ENCODE peak calls at places on chromosomes 1 and 21, in five cellular contexts. I, W, N, O and D are unnamed samples.

GRCh38 chr1:110339427-110340206 is 440 bp downstream of the RBM15 start:
- DNase-seq in W (peak), O (peak), N (peak), I (peak), D (peak)

GRCh38 chr1:15758953-15759661 is 512 bp downstream of the FBLIM1 start:
- DNase-seq in N (no peak), W (peak), I (no peak), O (peak), D (no peak)

GRCh38 chr21:36783612-36784383 is 84.9 kb downstream of the SIM2 start:
- DNase-seq in W (peak), N (no peak), I (no peak), O (peak), D (no peak)

GRCh38 chr1:58931761-58932160 is 147.9 kb upstream of the JUN start:
- DNase-seq in W (no peak), O (no peak), I (no peak), N (no peak), D (no peak)

GRCh38 chr1:116122955-116123757 is 12.0 kb downstream of the MAB21L3 start:
- DNase-seq in I (no peak), O (peak), N (no peak), W (peak), D (no peak)

GRCh38 chr1:231883382-231883781 is 256.8 kb downstream of the DISC1 start:
- DNase-seq in W (no peak), O (no peak), N (no peak), I (no peak), D (no peak)

GRCh38 chr1:89200668-89201488 is 2.1 kb upstream of the GBP4 start:
- DNase-seq in W (no peak), I (no peak), O (peak), N (no peak), D (no peak)

GRCh38 chr1:95169544-95169943 is 52.4 kb downstream of the TLCD4 start:
- DNase-seq in W (no peak), I (no peak), N (no peak), O (peak), D (no peak)

GRCh38 chr1:151978910-151979309 is 14.7 kb downstream of the S100A10 start:
- DNase-seq in N (no peak), O (no peak), W (no peak), I (no peak), D (no peak)

GRCh38 chr1:203512830-203513578 is 19.1 kb downstream of the OPTC start:
- DNase-seq in N (peak), W (peak), I (no peak), O (peak), D (no peak)

GRCh38 chr1:236833593-236833992 is 38.5 kb downstream of the MTR start:
- DNase-seq in I (no peak), N (no peak), O (no peak), W (no peak), D (no peak)

GRCh38 chr1:161166669-161167548 is 683 bp downstream of the PPOX start:
- DNase-seq in N (no peak), I (no peak), W (no peak), O (no peak), D (peak)

GRCh38 chr1:78619803-78620579 is at the start of gene IFI44L:
- DNase-seq in N (peak), O (peak), I (peak), W (peak), D (peak)

GRCh38 chr1:197984273-197984672 is 67.1 kb downstream of the LHX9 start:
- DNase-seq in W (peak), O (peak), N (no peak), I (no peak), D (no peak)

GRCh38 chr1:243475966-243476365 is 220.1 kb downstream of the SDCCAG8 start:
- DNase-seq in N (no peak), O (peak), I (no peak), W (peak), D (no peak)

GRCh38 chr1:111476761-111477309 is 3.1 kb downstream of the C1orf162 start:
- DNase-seq in N (peak), O (no peak), I (peak), W (no peak), D (peak)

GRCh38 chr1:7422966-7423365 is 348.1 kb upstream of the VAMP3 start:
- DNase-seq in N (no peak), O (no peak), I (no peak), W (no peak), D (no peak)

GRCh38 chr21:46154955-46155513 is 345 bp downstream of the FTCD start:
- DNase-seq in N (no peak), O (no peak), W (no peak), I (no peak), D (no peak)

GRCh38 chr21:34881421-34881820 is 167.7 kb downstream of the RUNX1 start:
- DNase-seq in W (peak), N (no peak), I (no peak), O (peak), D (peak)

GRCh38 chr1:164930833-164931232 is 371.8 kb downstream of the PBX1 start:
- DNase-seq in N (no peak), I (no peak), O (no peak), W (no peak), D (no peak)

GRCh38 chr1:71393301-71393700 is 312.5 kb upstream of the ZRANB2 start:
- DNase-seq in I (no peak), O (no peak), N (no peak), W (no peak), D (no peak)

GRCh38 chr1:6511056-6511455 is 19.6 kb upstream of the PLEKHG5 start:
- DNase-seq in O (no peak), W (no peak), I (no peak), N (no peak), D (no peak)

GRCh38 chr1:65432918-65433317 is 12.4 kb downstream of the LEPR start:
- DNase-seq in N (no peak), I (no peak), O (no peak), W (no peak), D (no peak)

GRCh38 chr1:35881850-35882273 is 1.1 kb upstream of the AGO1 start:
- DNase-seq in N (no peak), W (peak), I (no peak), O (no peak), D (no peak)

GRCh38 chr1:155052412-155053400 is 1.6 kb downstream of the ADAM15 start:
- DNase-seq in I (no peak), N (peak), O (no peak), W (no peak), D (peak)

GRCh38 chr1:64581786-64582185 is 111.9 kb downstream of the CACHD1 start:
- DNase-seq in W (no peak), O (no peak), N (no peak), I (no peak), D (no peak)

GRCh38 chr1:31648190-31648589 is 3.5 kb upstream of the PEF1 start:
- DNase-seq in O (no peak), N (no peak), W (no peak), I (no peak), D (no peak)

GRCh38 chr1:197320991-197321531 is 53.0 kb downstream of the CRB1 start:
- DNase-seq in O (peak), N (no peak), W (peak), I (no peak), D (no peak)

GRCh38 chr1:53062731-53063591 is 948 bp downstream of the PODN start:
- DNase-seq in O (no peak), N (no peak), I (no peak), W (no peak), D (no peak)

GRCh38 chr1:34320081-34320480 is 143.4 kb downstream of the C1orf94 start:
- DNase-seq in I (no peak), N (no peak), W (no peak), O (no peak), D (no peak)